ENCODE peak calls at places on chromosomes 13 and 19, in ten cellular contexts. M is IMR-90, C is Peyer's patch, Z is NB4, R is AG10803, N is bronchial epithelial cell, X is upper lobe of right lung, Y is AG04450, W is dorsolateral prefrontal cortex, F is HL-60. P is an unnamed sample.

GRCh38 chr13:92734068-92734467 is 492.5 kb upstream of the GPC6 start:
- DNase-seq in M (no peak), C (no peak), Z (no peak), R (no peak), N (no peak), X (no peak), Y (no peak), W (no peak), F (no peak), P (no peak)

GRCh38 chr19:12222980-12223630 is 60.2 kb downstream of the ZNF136 start:
- DNase-seq in M (no peak), C (no peak), Z (no peak), R (no peak), N (no peak), X (no peak), Y (no peak), W (no peak), F (no peak), P (no peak)

GRCh38 chr13:110993788-110994187 is 78.9 kb upstream of the ANKRD10 start:
- DNase-seq in M (no peak), C (no peak), Z (no peak), R (no peak), N (no peak), X (no peak), Y (no peak), W (no peak), F (no peak), P (no peak)

GRCh38 chr19:42140125-42140754 is 8.0 kb upstream of the POU2F2 start:
- DNase-seq in M (peak), C (peak), Z (peak), R (peak), N (peak), X (peak), Y (no peak), W (no peak), F (peak), P (no peak)

GRCh38 chr13:45695198-45695730 is 6.9 kb upstream of the CBY2 start:
- DNase-seq in M (no peak), C (no peak), Z (peak), R (peak), N (no peak), X (no peak), Y (no peak), W (no peak), F (peak), P (no peak)

GRCh38 chr13:112248406-112248760 is 127.8 kb upstream of the SPACA7 start:
- DNase-seq in M (no peak), C (no peak), Z (no peak), R (no peak), N (no peak), X (peak), Y (no peak), W (no peak), F (no peak), P (no peak)

GRCh38 chr19:38184815-38185214 is 39.2 kb downstream of the DPF1 start:
- DNase-seq in M (no peak), C (no peak), Z (no peak), R (no peak), N (no peak), X (no peak), Y (no peak), W (no peak), F (no peak), P (no peak)

GRCh38 chr13:33087091-33087490 is 70.9 kb downstream of the KL start:
- DNase-seq in M (no peak), C (no peak), Z (no peak), R (no peak), N (no peak), X (no peak), Y (no peak), W (no peak), F (no peak), P (no peak)

GRCh38 chr19:19347401-19347800 is 26.8 kb downstream of the MAU2 start:
- DNase-seq in M (no peak), C (no peak), Z (no peak), R (no peak), N (no peak), X (no peak), Y (no peak), W (no peak), F (no peak), P (no peak)

GRCh38 chr13:75173457-75174356 is 308.3 kb downstream of the TBC1D4 start:
- DNase-seq in M (no peak), C (no peak), Z (no peak), R (no peak), N (no peak), X (no peak), Y (no peak), W (no peak), F (no peak), P (no peak)

GRCh38 chr19:2123682-2124387 is 27.1 kb downstream of the IZUMO4 start:
- DNase-seq in M (no peak), C (no peak), Z (peak), R (no peak), N (no peak), X (no peak), Y (no peak), W (no peak), F (no peak), P (no peak)

GRCh38 chr19:4518345-4519171 is at the start of gene PLIN4:
- DNase-seq in M (peak), C (no peak), Z (no peak), R (peak), N (peak), X (no peak), Y (no peak), W (no peak), F (peak), P (no peak)

GRCh38 chr19:43432866-43433673 is 18.4 kb downstream of the TEX101 start:
- DNase-seq in M (peak), C (peak), Z (peak), R (peak), N (peak), X (peak), Y (no peak), W (no peak), F (peak), P (peak)

GRCh38 chr13:112873851-112874750 is 94.9 kb upstream of the MCF2L start:
- DNase-seq in M (peak), C (peak), Z (peak), R (peak), N (peak), X (peak), Y (peak), W (peak), F (peak), P (peak)

GRCh38 chr19:34639491-34640085 is 37.4 kb downstream of the SCGB2B2 start:
- DNase-seq in M (peak), C (peak), Z (peak), R (peak), N (peak), X (no peak), Y (peak), W (no peak), F (peak), P (no peak)

GRCh38 chr13:24495151-24495729 is 17.3 kb downstream of the PARP4 start:
- DNase-seq in M (no peak), C (no peak), Z (no peak), R (no peak), N (peak), X (no peak), Y (no peak), W (no peak), F (no peak), P (no peak)

GRCh38 chr13:110409581-110409992 is 102.5 kb downstream of the COL4A2 start:
- DNase-seq in M (peak), C (no peak), Z (no peak), R (no peak), N (peak), X (no peak), Y (no peak), W (no peak), F (no peak), P (peak)

GRCh38 chr13:71922191-71922590 is 55.2 kb upstream of the DACH1 start:
- DNase-seq in M (no peak), C (no peak), Z (no peak), R (peak), N (no peak), X (no peak), Y (no peak), W (no peak), F (no peak), P (no peak)

GRCh38 chr19:38700933-38701454 is 43.3 kb downstream of the CAPN12 start:
- DNase-seq in M (no peak), C (no peak), Z (no peak), R (no peak), N (no peak), X (no peak), Y (no peak), W (no peak), F (no peak), P (no peak)

GRCh38 chr19:18975011-18975410 is 34.0 kb upstream of the HOMER3 start:
- DNase-seq in M (peak), C (no peak), Z (peak), R (no peak), N (peak), X (no peak), Y (no peak), W (no peak), F (peak), P (no peak)

GRCh38 chr19:40555978-40556689 is 20.5 kb upstream of the SHKBP1 start:
- DNase-seq in M (no peak), C (no peak), Z (no peak), R (no peak), N (no peak), X (no peak), Y (no peak), W (no peak), F (no peak), P (no peak)

GRCh38 chr19:51688665-51689571 is 4.2 kb upstream of the SPACA6 start:
- DNase-seq in M (peak), C (peak), Z (no peak), R (peak), N (peak), X (peak), Y (peak), W (peak), F (no peak), P (peak)

GRCh38 chr19:1019980-1020867 is 699 bp downstream of the TMEM259 start:
- DNase-seq in M (no peak), C (peak), Z (peak), R (no peak), N (no peak), X (no peak), Y (no peak), W (no peak), F (peak), P (no peak)

GRCh38 chr13:36288794-36289391 is 8.7 kb downstream of the CCDC169 start:
- DNase-seq in M (no peak), C (no peak), Z (peak), R (no peak), N (no peak), X (no peak), Y (no peak), W (no peak), F (no peak), P (no peak)

GRCh38 chr13:98471895-98472294 is 105.0 kb downstream of the STK24 start:
- DNase-seq in M (no peak), C (peak), Z (no peak), R (no peak), N (no peak), X (no peak), Y (no peak), W (no peak), F (no peak), P (no peak)
- TF ChIP-seq CTCF in M (no peak), C (no peak), Z (no peak), R (no peak), N (no peak), X (peak), Y (no peak), W (no peak), F (no peak), P (no peak)

GRCh38 chr13:76976488-76976887 is 15.4 kb upstream of the CLN5 start:
- DNase-seq in M (no peak), C (no peak), Z (no peak), R (no peak), N (peak), X (no peak), Y (no peak), W (no peak), F (no peak), P (no peak)

GRCh38 chr13:76982051-76982450 is 9.8 kb upstream of the CLN5 start:
- DNase-seq in M (no peak), C (no peak), Z (no peak), R (no peak), N (no peak), X (no peak), Y (no peak), W (no peak), F (no peak), P (no peak)

GRCh38 chr13:76983676-76984075 is 8.2 kb upstream of the CLN5 start:
- DNase-seq in M (no peak), C (no peak), Z (no peak), R (no peak), N (no peak), X (no peak), Y (no peak), W (no peak), F (no peak), P (no peak)

GRCh38 chr13:76976929-76977328 is 15.0 kb upstream of the CLN5 start:
- DNase-seq in M (no peak), C (no peak), Z (no peak), R (no peak), N (no peak), X (no peak), Y (no peak), W (no peak), F (no peak), P (no peak)

DNA sequence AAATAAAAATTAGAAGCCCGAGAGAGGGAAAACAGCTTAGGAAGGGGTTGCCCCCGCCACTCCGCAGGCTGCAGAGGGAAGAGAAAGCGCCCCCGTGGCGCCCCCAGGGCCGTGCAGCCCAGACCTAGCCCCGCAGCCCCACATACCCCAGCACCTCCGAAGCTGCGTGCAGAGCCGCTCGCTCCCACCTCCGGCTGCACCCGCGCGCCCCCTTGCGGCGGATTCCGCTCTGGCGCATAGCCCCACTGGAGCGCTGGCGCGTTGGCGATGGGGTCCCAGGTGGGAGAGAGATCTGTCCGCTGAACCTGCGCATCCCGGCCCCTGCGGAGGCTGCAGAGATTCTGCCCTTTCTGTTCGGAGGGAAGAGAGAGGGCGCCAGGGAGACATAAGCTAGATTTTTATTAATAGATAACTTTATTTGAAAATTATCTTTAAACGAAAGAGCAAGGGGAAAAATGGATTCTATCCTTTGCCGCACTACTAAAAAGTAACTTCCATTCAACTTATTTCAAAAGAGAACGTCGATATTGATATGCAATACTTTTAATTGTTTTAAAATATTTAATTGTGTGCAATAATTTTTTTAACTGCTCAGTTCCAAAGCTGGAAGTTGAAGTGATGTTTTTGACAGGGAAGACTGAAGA is 11.7 kb upstream of the CLN5 start:
- DNase-seq in M (peak), C (peak), Z (peak), R (peak), N (peak), X (peak), Y (peak), W (peak), F (peak), P (peak)
- H3K4me3 ChIP-seq in M (peak), C (peak), Z (no peak), R (peak), N (no peak), X (peak), Y (peak), W (peak), F (no peak), P (peak)

DNA sequence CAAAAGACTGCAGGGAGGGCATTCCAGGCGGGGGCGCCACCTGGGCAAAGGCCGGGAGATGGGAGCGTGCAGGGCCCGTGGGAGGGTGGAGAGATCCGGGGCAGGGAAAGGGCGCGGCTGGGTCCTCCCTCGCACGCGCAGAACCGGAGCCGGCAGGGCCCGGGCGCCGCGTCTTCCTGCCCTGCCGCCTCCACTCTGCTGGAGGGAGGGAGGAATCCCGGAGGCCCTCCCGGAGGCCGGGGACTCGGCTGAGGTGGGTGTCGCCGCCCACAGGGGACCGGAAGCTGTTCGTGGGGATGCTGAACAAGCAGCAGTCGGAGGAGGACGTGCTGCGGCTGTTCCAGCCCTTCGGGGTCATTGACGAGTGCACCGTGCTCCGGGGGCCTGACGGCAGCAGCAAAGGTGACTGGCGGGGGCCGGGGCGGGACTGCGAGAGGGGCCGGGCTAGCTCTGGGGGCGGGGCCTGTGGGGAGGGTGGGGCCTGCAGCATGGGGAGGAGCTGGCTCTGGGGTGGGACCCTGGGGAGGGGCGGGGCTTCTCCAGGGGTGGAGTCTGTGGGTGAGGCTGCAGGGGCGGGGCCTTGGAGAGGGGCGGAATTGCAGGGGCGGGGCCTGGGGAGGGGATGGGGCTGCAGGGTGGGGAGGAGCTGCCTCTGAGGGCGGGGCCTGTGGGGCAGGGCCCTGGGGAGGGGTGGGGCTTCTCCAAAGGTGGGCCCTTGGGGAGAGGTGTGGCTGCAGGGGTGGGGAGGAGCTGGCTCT is 51.3 kb downstream of the CELF5 start:
- DNase-seq in M (peak), C (peak), Z (peak), R (peak), N (peak), X (peak), Y (peak), W (no peak), F (peak), P (no peak)
- TF ChIP-seq CTCF in M (no peak), C (no peak), Z (no peak), R (no peak), N (no peak), X (peak), Y (no peak), W (no peak), F (no peak), P (no peak)

GRCh38 chr13:99995503-99996176 is 14.1 kb downstream of the ZIC2 start:
- DNase-seq in M (no peak), C (no peak), Z (no peak), R (no peak), N (peak), X (no peak), Y (no peak), W (no peak), F (no peak), P (no peak)
- H3K4me3 ChIP-seq in M (no peak), C (no peak), Z (no peak), R (no peak), N (no peak), X (no peak), Y (no peak), W (peak), F (no peak), P (no peak)

P was measured in tibial artery.